ENCODE peak calls at places on chromosomes 6 and 20, in five cellular contexts. N is bronchial epithelial cell, M is GM12865, T is ELR, K is type B pancreatic cell. L is an unnamed sample.

GRCh38 chr20:32282461-32282860 is 5.0 kb downstream of the KIF3B start:
- DNase-seq in K (no peak), T (no peak), M (no peak), N (no peak), L (no peak)

GRCh38 chr20:9100721-9101120 is 31.8 kb downstream of the PLCB4 start:
- DNase-seq in N (no peak), T (no peak), K (no peak), M (no peak), L (no peak)

GRCh38 chr20:21396921-21397340 is 395 bp downstream of the NKX2-4 start:
- DNase-seq in M (no peak), N (no peak), T (no peak), K (no peak), L (no peak)

GRCh38 chr6:38460216-38460615 is 179.5 kb downstream of the BTBD9 start:
- DNase-seq in T (no peak), K (no peak), M (no peak), N (peak), L (no peak)

GRCh38 chr6:115271434-115271833 is 789.3 kb downstream of the FRK start:
- DNase-seq in K (no peak), M (no peak), N (no peak), T (no peak), L (no peak)

GRCh38 chr6:133705731-133706130 is 183.2 kb upstream of the TCF21 start:
- DNase-seq in K (no peak), M (no peak), N (peak), T (peak), L (no peak)

GRCh38 chr20:63155266-63156165 is 60.4 kb downstream of the YTHDF1 start:
- DNase-seq in N (no peak), K (no peak), M (no peak), T (no peak), L (no peak)

GRCh38 chr6:30828027-30828962 is 56.0 kb upstream of the DDR1 start:
- DNase-seq in T (peak), K (peak), N (peak), M (peak), L (peak)

GRCh38 chr20:2421247-2421646 is 40.5 kb downstream of the TGM6 start:
- DNase-seq in M (no peak), T (peak), N (peak), K (no peak), L (no peak)

GRCh38 chr6:311679-312220 is 19.5 kb downstream of the DUSP22 start:
- DNase-seq in M (no peak), N (no peak), T (no peak), K (no peak), L (no peak)

L was measured in stimulated activated naive CD4-positive, alpha-beta T cell treated with Interleukin-2 at 50 U/mL for 16 hours.